ENCODE peak calls at places on chromosomes 5 and 9, in six cellular contexts. E is ovary, F is H1, A is adrenal gland, D is stomach, K is breast epithelium. B is an unnamed sample.

GRCh38 chr9:127928232-127929043 is 2.1 kb downstream of the PIP5KL1 start:
- DNase-seq in D (no peak), A (no peak), E (no peak), F (no peak), K (no peak), B (no peak)

GRCh38 chr9:16230731-16231130 is 639.7 kb downstream of the BNC2 start:
- DNase-seq in D (no peak), E (no peak), K (no peak), A (no peak), F (no peak), B (no peak)

GRCh38 chr9:105216440-105217178 is 27.8 kb upstream of the SLC44A1 start:
- DNase-seq in K (no peak), F (no peak), A (peak; percentile 82), D (peak; percentile 45), E (no peak), B (no peak)

GRCh38 chr9:966936-967335 is 9.5 kb upstream of the DMRT3 start:
- DNase-seq in F (no peak), A (no peak), E (no peak), D (no peak), K (no peak), B (no peak)

GRCh38 chr5:149962040-149962439 is 1.5 kb downstream of the SLC26A2 start:
- DNase-seq in K (no peak), E (no peak), F (no peak), A (no peak), D (no peak), B (no peak)

GRCh38 chr9:93453047-93453914 is at the start of gene FAM120AOS:
- DNase-seq in D (peak; percentile 94), E (peak; percentile 85), F (peak; percentile 75), K (peak; percentile 95), A (peak; percentile 97), B (peak; percentile 96)

GRCh38 chr5:113489299-113489698 is 1.0 kb upstream of the MCC start:
- DNase-seq in D (no peak), K (peak; percentile 82), F (no peak), E (no peak), A (no peak), B (no peak)

GRCh38 chr5:95273956-95274520 is 10.9 kb downstream of the MCTP1 start:
- DNase-seq in D (no peak), F (no peak), K (no peak), E (no peak), A (no peak), B (no peak)

GRCh38 chr5:93070938-93071337 is 510.1 kb downstream of the NR2F1-AS1 start:
- DNase-seq in D (no peak), K (no peak), A (no peak), E (no peak), F (no peak), B (no peak)

GRCh38 chr5:103119067-103119764 is 722 bp downstream of the GIN1 start:
- DNase-seq in K (no peak), F (no peak), D (no peak), A (no peak), E (no peak), B (no peak)

GRCh38 chr5:79934681-79935080 is 56.4 kb downstream of the MTX3 start:
- DNase-seq in F (no peak), E (no peak), D (no peak), A (no peak), K (no peak), B (no peak)

GRCh38 chr5:16602182-16602581 is 14.6 kb downstream of the RETREG1 start:
- DNase-seq in E (no peak), D (no peak), K (no peak), F (no peak), A (peak; percentile 6), B (no peak)

GRCh38 chr5:32489791-32490581 is 45.4 kb upstream of the ZFR start:
- DNase-seq in F (peak; percentile 23), D (peak; percentile 76), K (peak; percentile 40), A (peak; percentile 86), E (peak; percentile 82), B (peak; percentile 85)

GRCh38 chr9:125744616-125745387 is 2.4 kb upstream of the PBX3 start:
- DNase-seq in K (no peak), D (no peak), F (no peak), E (no peak), A (no peak), B (no peak)

GRCh38 chr5:69416180-69416579 is 1.3 kb downstream of the MARVELD2 start:
- DNase-seq in K (no peak), F (no peak), A (no peak), D (no peak), E (no peak), B (no peak)

GRCh38 chr5:143055596-143056330 is 285.6 kb downstream of the ARHGAP26 start:
- DNase-seq in E (no peak), D (no peak), K (no peak), F (no peak), A (no peak), B (no peak)

GRCh38 chr5:179297026-179297425 is 48.2 kb downstream of the ADAMTS2 start:
- DNase-seq in F (no peak), A (no peak), D (no peak), E (no peak), K (no peak), B (peak; percentile 37)
- H3K9me3 ChIP-seq in F (no peaks in the 10 kb centered on the region), A (no peaks in the 10 kb centered on the region), D (no peaks in the 10 kb centered on the region), E (no peaks in the 10 kb centered on the region), K (peaks cover 4% of the 10 kb centered on the region), B (no peaks in the 10 kb centered on the region)

GRCh38 chr5:141641634-141642278 is 5.0 kb downstream of the RELL2 start:
- DNase-seq in K (no peak), D (no peak), E (no peak), A (no peak), F (no peak), B (no peak)

GRCh38 chr5:141639357-141640050 is 2.7 kb downstream of the RELL2 start:
- DNase-seq in A (no peak), F (no peak), D (no peak), E (no peak), K (no peak), B (no peak)

GRCh38 chr5:141640698-141641097 is 3.9 kb downstream of the RELL2 start:
- DNase-seq in E (no peak), D (no peak), A (no peak), K (no peak), F (no peak), B (no peak)

GRCh38 chr5:141638771-141639170 is 2.0 kb downstream of the RELL2 start:
- DNase-seq in A (no peak), F (no peak), E (no peak), D (no peak), K (no peak), B (no peak)

DNA sequence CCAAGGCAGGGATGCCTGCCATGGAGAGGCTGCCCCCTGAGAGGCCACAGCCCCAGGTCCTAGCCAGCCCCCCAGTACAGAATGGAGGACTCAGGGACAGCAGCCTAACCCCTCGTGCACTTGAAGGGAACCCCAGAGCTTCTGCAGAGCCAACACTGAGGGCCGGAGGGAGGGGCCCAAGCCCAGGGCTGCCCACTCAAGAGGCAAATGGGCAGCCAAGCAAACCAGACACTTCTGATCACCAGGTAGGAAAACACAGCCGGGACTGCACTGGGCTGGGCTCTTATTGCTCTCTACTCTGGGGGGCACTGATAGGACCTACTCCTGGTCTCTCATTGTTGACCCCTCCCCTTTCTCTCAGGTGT is 3.2 kb downstream of the RELL2 start:
- DNase-seq in E (no peak), A (no peak), F (no peak), D (no peak), K (no peak), B (no peak)
- TF ChIP-seq POLR2A in E (no peak), A (no peak), F (no peak), D (no peak), K (no peak), B (no peak)

DNA sequence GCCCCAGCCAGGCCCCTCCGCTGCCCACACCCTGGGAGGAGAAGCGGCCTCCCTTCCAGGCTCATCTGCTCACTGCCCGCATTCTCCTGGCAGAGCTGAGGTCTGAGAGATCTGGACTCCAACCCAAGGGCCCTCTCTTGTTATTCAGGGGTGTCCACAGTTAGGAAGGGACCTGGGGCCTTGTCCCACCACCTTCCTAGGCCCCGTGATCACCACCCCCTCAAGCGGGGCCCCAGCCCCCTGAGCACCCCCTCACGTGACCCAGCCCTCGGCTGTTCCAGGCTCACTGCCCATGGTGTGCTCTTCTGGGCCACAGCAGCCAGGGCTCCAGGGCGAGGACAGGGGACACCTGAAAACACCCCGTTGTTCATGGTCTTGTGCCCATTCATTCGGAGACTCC is 48.7 kb downstream of the NEURL1B start:
- DNase-seq in D (no peak), K (no peak), E (no peak), A (no peak), F (no peak), B (peak; percentile 70)
- H3K27ac ChIP-seq in D (peak overlapping the region; percentile 53), K (peak overlapping the region; percentile 80), E (peak overlapping the region; percentile 20), A (no peak overlapping the region), F (no peak overlapping the region), B (no peak overlapping the region)

DNA sequence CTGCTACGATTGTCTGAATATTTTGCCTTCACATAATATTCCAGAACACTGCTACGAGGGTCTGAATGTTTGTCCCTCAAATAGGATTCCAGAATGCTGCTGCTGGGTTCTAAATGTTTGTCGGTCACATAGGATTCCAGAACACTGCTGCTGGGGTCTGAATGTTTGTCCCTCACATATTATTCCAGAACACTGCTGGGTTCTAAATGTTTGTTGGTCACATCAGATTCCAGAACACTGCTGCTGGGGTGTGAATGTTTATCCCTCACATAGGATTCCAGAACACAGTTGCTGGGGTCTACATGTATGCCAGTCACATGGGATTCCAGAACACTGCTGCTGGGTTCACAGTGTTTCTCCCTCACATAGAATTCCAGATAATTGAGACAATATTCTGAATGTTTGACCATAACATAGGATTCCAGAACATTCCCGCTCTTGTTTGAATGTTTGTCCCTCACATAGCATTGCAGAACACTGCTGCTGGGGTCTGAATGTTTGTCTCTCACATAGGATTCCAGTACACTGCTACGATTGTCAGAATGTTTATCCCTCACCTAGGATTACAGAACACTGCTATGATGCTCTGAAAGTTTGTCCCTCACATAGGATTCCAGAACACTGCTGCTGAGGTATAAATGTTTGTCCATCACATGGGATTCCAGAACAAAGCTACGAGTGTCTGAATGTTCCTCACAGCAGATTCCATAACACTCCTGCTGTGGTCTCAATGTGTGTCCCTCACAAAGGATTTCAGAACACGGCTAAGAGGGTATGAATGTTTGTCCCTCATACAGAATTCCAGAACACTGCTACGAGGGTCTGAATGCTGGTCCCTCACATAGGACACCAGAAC is 201.8 kb downstream of the FOXD4L6 start:
- DNase-seq in A (no peak), D (no peak), E (no peak), K (no peak), F (no peak), B (no peak)
- H3K9me3 ChIP-seq in A (no peaks in the 10 kb centered on the region), D (peaks cover 60% of the 10 kb centered on the region), E (peaks cover 9% of the 10 kb centered on the region), K (peaks cover 98% of the 10 kb centered on the region), F (peaks cover 93% of the 10 kb centered on the region), B (peaks cover 99% of the 10 kb centered on the region)

B was measured in spleen.